ENCODE peak calls at places on chromosomes 16 and 17, in nine cellular contexts. O is iPS DF 6.9; S is GM13977; M is WTC11; B is heart left ventricle; G is GDM1; I is cerebellar nuclear complex; T is activated naive CD8-positive, alpha-beta T cell treated with anti-CD3 and anti-CD28 coated beads, Interleukin-2, amount 50 U/mL, for 24 hours; R is stimulated activated CD4-positive, alpha-beta T cell treated with anti-CD3 and anti-CD28 coated beads, Interleukin-4, amount 100 ng/mL, for 1 hour. U is an unnamed sample.

GRCh38 chr16:60905806-60906205 is 1130.4 kb downstream of the CDH8 start:
- DNase-seq in G (no peak), I (no peak), T (no peak), R (no peak), S (no peak), M (no peak), B (no peak), O (no peak), U (peak)

GRCh38 chr17:46976626-46977270 is 2.3 kb downstream of the RPRML start:
- DNase-seq in O (no peak), R (no peak), T (no peak), G (no peak), M (no peak), S (no peak), I (no peak), B (no peak), U (peak)

GRCh38 chr17:42153919-42154491 is 784 bp downstream of the RAB5C start:
- DNase-seq in M (no peak), T (no peak), O (no peak), S (no peak), I (no peak), R (no peak), B (no peak), G (no peak), U (peak)

GRCh38 chr17:5201011-5201410 is 9.3 kb upstream of the ZNF594 start:
- DNase-seq in T (no peak), B (no peak), R (no peak), I (no peak), S (no peak), G (no peak), M (no peak), O (no peak), U (no peak)

GRCh38 chr17:8087075-8087941 is at the start of gene ALOX12B:
- DNase-seq in B (no peak), O (no peak), T (no peak), G (no peak), R (no peak), I (no peak), M (no peak), S (no peak), U (no peak)

GRCh38 chr16:75229172-75230031 is 10.6 kb downstream of the CTRB1 start:
- DNase-seq in M (no peak), T (no peak), S (no peak), I (no peak), R (no peak), G (no peak), B (no peak), O (no peak), U (no peak)

GRCh38 chr17:66983414-66984021 is 19.0 kb downstream of the CACNG4 start:
- DNase-seq in B (no peak), I (no peak), M (no peak), S (no peak), G (no peak), R (no peak), O (no peak), T (no peak), U (no peak)

GRCh38 chr17:41784207-41784744 is 2.2 kb downstream of the JUP start:
- DNase-seq in B (peak), T (no peak), M (peak), I (no peak), S (peak), R (no peak), O (no peak), G (peak), U (peak)

GRCh38 chr17:40560592-40561293 is 4.5 kb downstream of the CCR7 start:
- DNase-seq in R (peak), G (peak), I (no peak), M (peak), B (no peak), S (peak), T (peak), O (no peak), U (no peak)

GRCh38 chr17:31391496-31391949 is at the start of gene RAB11FIP4:
- DNase-seq in S (peak), I (no peak), O (no peak), B (no peak), G (no peak), M (peak), R (peak), T (peak), U (peak)

GRCh38 chr16:14284930-14285541 is 213.9 kb downstream of the MRTFB start:
- DNase-seq in M (peak), I (no peak), G (peak), T (no peak), R (no peak), B (no peak), S (peak), O (no peak), U (peak)

GRCh38 chr17:826778-827177 is 44.6 kb downstream of the MRM3 start:
- DNase-seq in I (no peak), M (no peak), S (no peak), R (no peak), O (no peak), B (no peak), G (no peak), T (no peak), U (no peak)

GRCh38 chr17:44005865-44006580 is 1.6 kb downstream of the NAGS start:
- DNase-seq in G (no peak), R (peak), I (no peak), M (peak), S (peak), O (no peak), B (no peak), T (peak), U (peak)

U was measured in mesendoderm.